ENCODE peak calls at places on chromosome 10, in ten cellular contexts. One of them, this sample, is unnamed.

GRCh38 chr10:132591166-132591971 is 53.8 kb downstream of the INPP5A start:
- DNase-seq in spleen: no peak
- DNase-seq in adrenal gland: peak; percentile 80
- DNase-seq in ovary: peak; percentile 9
- DNase-seq in tibial nerve: no peak
- DNase-seq in A549: peak; percentile 74
- DNase-seq in lower leg skin: no peak
- DNase-seq in sigmoid colon: peak; percentile 75
- DNase-seq in uterus: no peak
- DNase-seq in H54: peak; percentile 34
- DNase-seq in this sample: no peak

GRCh38 chr10:72685264-72685921 is 6.5 kb upstream of the MCU start:
- DNase-seq in spleen: no peak
- DNase-seq in adrenal gland: no peak
- DNase-seq in ovary: no peak
- DNase-seq in tibial nerve: no peak
- DNase-seq in A549: no peak
- DNase-seq in lower leg skin: no peak
- DNase-seq in sigmoid colon: no peak
- DNase-seq in uterus: no peak
- DNase-seq in H54: no peak
- DNase-seq in this sample: no peak

GRCh38 chr10:108490931-108491330 is 1326.4 kb upstream of the SORCS1 start:
- DNase-seq in spleen: no peak
- DNase-seq in adrenal gland: no peak
- DNase-seq in ovary: no peak
- DNase-seq in tibial nerve: no peak
- DNase-seq in A549: no peak
- DNase-seq in lower leg skin: no peak
- DNase-seq in sigmoid colon: no peak
- DNase-seq in uterus: no peak
- DNase-seq in H54: no peak
- DNase-seq in this sample: no peak

GRCh38 chr10:124744688-124745055 is 494 bp upstream of the FAM53B start:
- DNase-seq in spleen: no peak
- DNase-seq in adrenal gland: no peak
- DNase-seq in ovary: no peak
- DNase-seq in tibial nerve: no peak
- DNase-seq in A549: peak; percentile 73
- DNase-seq in lower leg skin: no peak
- DNase-seq in sigmoid colon: no peak
- DNase-seq in uterus: no peak
- DNase-seq in H54: no peak
- DNase-seq in this sample: no peak

GRCh38 chr10:77179015-77179695 is 458.5 kb downstream of the KCNMA1 start:
- DNase-seq in spleen: no peak
- DNase-seq in adrenal gland: peak; percentile 74
- DNase-seq in ovary: peak; percentile 62
- DNase-seq in tibial nerve: peak; percentile 64
- DNase-seq in A549: peak; percentile 70
- DNase-seq in lower leg skin: peak; percentile 38
- DNase-seq in sigmoid colon: peak; percentile 87
- DNase-seq in uterus: peak; percentile 91
- DNase-seq in H54: peak; percentile 62
- DNase-seq in this sample: no peak

GRCh38 chr10:128080641-128081040 is 45.6 kb downstream of the MKI67 start:
- DNase-seq in spleen: no peak
- DNase-seq in adrenal gland: no peak
- DNase-seq in ovary: no peak
- DNase-seq in tibial nerve: no peak
- DNase-seq in A549: no peak
- DNase-seq in lower leg skin: no peak
- DNase-seq in sigmoid colon: no peak
- DNase-seq in uterus: no peak
- DNase-seq in H54: no peak
- DNase-seq in this sample: no peak

GRCh38 chr10:132264966-132265877 is 42.5 kb downstream of the STK32C start:
- DNase-seq in spleen: peak; percentile 61
- DNase-seq in adrenal gland: peak; percentile 42
- DNase-seq in ovary: no peak
- DNase-seq in tibial nerve: no peak
- DNase-seq in A549: no peak
- DNase-seq in lower leg skin: no peak
- DNase-seq in sigmoid colon: no peak
- DNase-seq in uterus: no peak
- DNase-seq in H54: no peak
- DNase-seq in this sample: no peak

GRCh38 chr10:116403740-116404250 is 23.9 kb upstream of the PNLIPRP3 start:
- DNase-seq in spleen: no peak
- DNase-seq in adrenal gland: no peak
- DNase-seq in ovary: no peak
- DNase-seq in tibial nerve: no peak
- DNase-seq in A549: no peak
- DNase-seq in lower leg skin: no peak
- DNase-seq in sigmoid colon: no peak
- DNase-seq in uterus: no peak
- DNase-seq in H54: no peak
- DNase-seq in this sample: no peak

DNA sequence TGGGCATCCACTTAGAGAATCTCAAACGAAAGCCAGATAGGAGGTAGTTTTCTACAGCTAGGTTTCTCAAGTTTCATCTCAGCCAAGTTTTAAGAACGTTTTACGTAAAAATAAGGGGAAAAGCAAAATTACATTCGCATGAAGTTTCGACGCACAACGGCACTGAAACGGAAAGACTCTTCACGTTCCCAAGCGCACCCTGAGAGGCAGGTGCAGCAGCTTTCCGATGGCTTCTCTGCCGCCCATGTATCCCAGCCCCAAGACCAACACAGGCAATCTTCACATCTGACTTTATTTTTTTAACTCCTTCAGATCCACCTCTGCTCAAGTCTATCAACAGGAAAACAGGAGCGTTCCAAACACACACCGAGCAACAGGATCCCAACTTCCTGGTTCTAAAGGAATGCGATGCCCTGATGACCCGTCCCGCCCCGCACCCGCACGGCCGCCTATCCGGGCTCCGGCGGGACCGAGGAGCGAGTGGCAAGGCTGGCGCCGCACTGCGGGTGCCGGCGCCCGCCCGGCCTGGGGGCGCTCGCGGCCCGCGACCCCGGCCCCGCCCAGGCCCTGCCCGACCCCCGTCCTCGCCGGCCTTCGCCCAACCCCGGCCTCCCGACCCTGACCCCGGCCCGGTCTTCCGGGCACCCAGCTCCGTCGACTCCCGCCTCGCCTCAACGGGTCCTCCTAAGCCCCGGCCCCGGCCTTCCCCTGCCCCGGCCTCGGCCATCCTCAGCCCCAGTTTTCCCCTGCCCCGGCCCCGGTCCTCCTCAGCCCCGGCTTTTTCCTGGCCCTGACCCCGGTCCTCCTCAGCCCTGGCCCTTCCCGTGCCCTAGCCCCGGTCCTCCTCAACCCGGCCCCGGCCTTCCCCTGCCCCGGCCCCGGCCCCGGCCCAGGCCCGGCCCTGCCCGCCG is 835 bp downstream of the LARP4B start:
- DNase-seq in spleen: peak; percentile 92
- DNase-seq in adrenal gland: peak; percentile 69
- DNase-seq in ovary: peak; percentile 55
- DNase-seq in tibial nerve: no peak
- DNase-seq in A549: peak; percentile 56
- DNase-seq in lower leg skin: no peak
- DNase-seq in sigmoid colon: peak; percentile 71
- DNase-seq in uterus: no peak
- DNase-seq in H54: peak; percentile 38
- DNase-seq in this sample: peak; percentile 74
- TF ChIP-seq POLR2A in spleen: no peak
- TF ChIP-seq POLR2A in adrenal gland: no peak
- TF ChIP-seq POLR2A in ovary: no peak
- TF ChIP-seq POLR2A in tibial nerve: no peak
- TF ChIP-seq POLR2A in A549: no peak
- TF ChIP-seq POLR2A in lower leg skin: no peak
- TF ChIP-seq POLR2A in sigmoid colon: no peak
- TF ChIP-seq POLR2A in uterus: no peak
- TF ChIP-seq POLR2A in H54: no peak
- TF ChIP-seq POLR2A in this sample: no peak

GRCh38 chr10:44369296-44369695 is 15.6 kb downstream of the CXCL12 start:
- DNase-seq in spleen: peak; percentile 27
- DNase-seq in adrenal gland: no peak
- DNase-seq in ovary: no peak
- DNase-seq in tibial nerve: no peak
- DNase-seq in A549: no peak
- DNase-seq in lower leg skin: no peak
- DNase-seq in sigmoid colon: no peak
- DNase-seq in uterus: no peak
- DNase-seq in H54: no peak
- DNase-seq in this sample: no peak
- TF ChIP-seq POLR2A in spleen: no peak
- TF ChIP-seq POLR2A in adrenal gland: no peak
- TF ChIP-seq POLR2A in ovary: no peak
- TF ChIP-seq POLR2A in tibial nerve: no peak
- TF ChIP-seq POLR2A in A549: no peak
- TF ChIP-seq POLR2A in lower leg skin: no peak
- TF ChIP-seq POLR2A in sigmoid colon: no peak
- TF ChIP-seq POLR2A in uterus: no peak
- TF ChIP-seq POLR2A in H54: no peak
- TF ChIP-seq POLR2A in this sample: no peak

GRCh38 chr10:4241724-4242345 is 456.8 kb upstream of the KLF6 start:
- DNase-seq in spleen: no peak
- DNase-seq in adrenal gland: no peak
- DNase-seq in ovary: no peak
- DNase-seq in tibial nerve: peak; percentile 46
- DNase-seq in A549: no peak
- DNase-seq in lower leg skin: no peak
- DNase-seq in sigmoid colon: no peak
- DNase-seq in uterus: peak; percentile 54
- DNase-seq in H54: no peak
- DNase-seq in this sample: no peak
- TF ChIP-seq POLR2A in spleen: no peak
- TF ChIP-seq POLR2A in adrenal gland: no peak
- TF ChIP-seq POLR2A in ovary: no peak
- TF ChIP-seq POLR2A in tibial nerve: no peak
- TF ChIP-seq POLR2A in A549: no peak
- TF ChIP-seq POLR2A in lower leg skin: no peak
- TF ChIP-seq POLR2A in sigmoid colon: no peak
- TF ChIP-seq POLR2A in uterus: peak; percentile 20
- TF ChIP-seq POLR2A in H54: no peak
- TF ChIP-seq POLR2A in this sample: no peak

GRCh38 chr10:113959383-113959760 is 84.3 kb upstream of the ADRB1 start:
- DNase-seq in spleen: no peak
- DNase-seq in adrenal gland: no peak
- DNase-seq in ovary: no peak
- DNase-seq in tibial nerve: no peak
- DNase-seq in A549: peak; percentile 45
- DNase-seq in lower leg skin: no peak
- DNase-seq in sigmoid colon: no peak
- DNase-seq in uterus: no peak
- DNase-seq in H54: no peak
- DNase-seq in this sample: no peak
- TF ChIP-seq POLR2A in spleen: no peak
- TF ChIP-seq POLR2A in adrenal gland: no peak
- TF ChIP-seq POLR2A in ovary: no peak
- TF ChIP-seq POLR2A in tibial nerve: no peak
- TF ChIP-seq POLR2A in A549: no peak
- TF ChIP-seq POLR2A in lower leg skin: no peak
- TF ChIP-seq POLR2A in sigmoid colon: no peak
- TF ChIP-seq POLR2A in uterus: no peak
- TF ChIP-seq POLR2A in H54: no peak
- TF ChIP-seq POLR2A in this sample: no peak

GRCh38 chr10:84549368-84549767 is 221.0 kb downstream of the CCSER2 start:
- DNase-seq in spleen: no peak
- DNase-seq in adrenal gland: no peak
- DNase-seq in ovary: no peak
- DNase-seq in tibial nerve: no peak
- DNase-seq in A549: no peak
- DNase-seq in lower leg skin: no peak
- DNase-seq in sigmoid colon: no peak
- DNase-seq in uterus: no peak
- DNase-seq in H54: no peak
- DNase-seq in this sample: no peak

GRCh38 chr10:84550756-84551436 is 222.5 kb downstream of the CCSER2 start:
- DNase-seq in spleen: no peak
- DNase-seq in adrenal gland: no peak
- DNase-seq in ovary: no peak
- DNase-seq in tibial nerve: no peak
- DNase-seq in A549: no peak
- DNase-seq in lower leg skin: no peak
- DNase-seq in sigmoid colon: no peak
- DNase-seq in uterus: no peak
- DNase-seq in H54: no peak
- DNase-seq in this sample: no peak

GRCh38 chr10:84551437-84552120 is 223.2 kb downstream of the CCSER2 start:
- DNase-seq in spleen: no peak
- DNase-seq in adrenal gland: no peak
- DNase-seq in ovary: no peak
- DNase-seq in tibial nerve: no peak
- DNase-seq in A549: no peak
- DNase-seq in lower leg skin: no peak
- DNase-seq in sigmoid colon: no peak
- DNase-seq in uterus: no peak
- DNase-seq in H54: no peak
- DNase-seq in this sample: no peak

GRCh38 chr10:84546609-84547008 is 218.2 kb downstream of the CCSER2 start:
- DNase-seq in spleen: no peak
- DNase-seq in adrenal gland: no peak
- DNase-seq in ovary: no peak
- DNase-seq in tibial nerve: no peak
- DNase-seq in A549: no peak
- DNase-seq in lower leg skin: no peak
- DNase-seq in sigmoid colon: no peak
- DNase-seq in uterus: no peak
- DNase-seq in H54: no peak
- DNase-seq in this sample: no peak

GRCh38 chr10:84548869-84549268 is 220.5 kb downstream of the CCSER2 start:
- DNase-seq in spleen: no peak
- DNase-seq in adrenal gland: no peak
- DNase-seq in ovary: no peak
- DNase-seq in tibial nerve: no peak
- DNase-seq in A549: no peak
- DNase-seq in lower leg skin: no peak
- DNase-seq in sigmoid colon: no peak
- DNase-seq in uterus: no peak
- DNase-seq in H54: peak; percentile 44
- DNase-seq in this sample: peak; percentile 36
- TF ChIP-seq POLR2A in spleen: no peak
- TF ChIP-seq POLR2A in adrenal gland: no peak
- TF ChIP-seq POLR2A in ovary: no peak
- TF ChIP-seq POLR2A in tibial nerve: no peak
- TF ChIP-seq POLR2A in A549: no peak
- TF ChIP-seq POLR2A in lower leg skin: no peak
- TF ChIP-seq POLR2A in sigmoid colon: no peak
- TF ChIP-seq POLR2A in uterus: no peak
- TF ChIP-seq POLR2A in H54: no peak
- TF ChIP-seq POLR2A in this sample: no peak

GRCh38 chr10:50885097-50885859 is at the start of gene A1CF:
- DNase-seq in spleen: no peak
- DNase-seq in adrenal gland: no peak
- DNase-seq in ovary: no peak
- DNase-seq in tibial nerve: no peak
- DNase-seq in A549: no peak
- DNase-seq in lower leg skin: no peak
- DNase-seq in sigmoid colon: no peak
- DNase-seq in uterus: no peak
- DNase-seq in H54: no peak
- DNase-seq in this sample: no peak
- TF ChIP-seq POLR2A in spleen: no peak
- TF ChIP-seq POLR2A in adrenal gland: no peak
- TF ChIP-seq POLR2A in ovary: no peak
- TF ChIP-seq POLR2A in tibial nerve: no peak
- TF ChIP-seq POLR2A in A549: no peak
- TF ChIP-seq POLR2A in lower leg skin: no peak
- TF ChIP-seq POLR2A in sigmoid colon: no peak
- TF ChIP-seq POLR2A in uterus: no peak
- TF ChIP-seq POLR2A in H54: no peak
- TF ChIP-seq POLR2A in this sample: no peak

This sample was measured in erythroblast.